ENCODE peak calls at places on chromosomes 6 and 20, in five cellular contexts. S is H54, P is body of pancreas, O is NB4, H is A549. W is an unnamed sample.

GRCh38 chr6:168968228-168968627 is 285.4 kb downstream of the THBS2 start:
- DNase-seq in S (no peak), P (peak; percentile 22), O (peak; percentile 25), H (no peak), W (no peak)

GRCh38 chr20:17921774-17922173 is 46.8 kb downstream of the SNX5 start:
- DNase-seq in S (no peak), P (no peak), O (no peak), H (no peak), W (no peak)

GRCh38 chr6:34064675-34065074 is 81.2 kb downstream of the GRM4 start:
- DNase-seq in S (no peak), P (no peak), O (no peak), H (no peak), W (no peak)

GRCh38 chr6:30163090-30163917 is at the start of gene TRIM15:
- DNase-seq in S (no peak), P (no peak), O (no peak), H (no peak), W (no peak)

GRCh38 chr6:53512631-53513030 is 32.3 kb downstream of the GCLC start:
- DNase-seq in S (no peak), P (no peak), O (no peak), H (no peak), W (no peak)

GRCh38 chr6:24391208-24391607 is 11.5 kb upstream of the MRS2 start:
- DNase-seq in S (no peak), P (no peak), O (no peak), H (no peak), W (no peak)

GRCh38 chr6:161128680-161129196 is 137.2 kb downstream of the MAP3K4 start:
- DNase-seq in S (no peak), P (no peak), O (no peak), H (peak; percentile 45), W (no peak)

GRCh38 chr6:403659-404655 is 12.4 kb downstream of the IRF4 start:
- DNase-seq in S (no peak), P (no peak), O (no peak), H (no peak), W (no peak)

GRCh38 chr20:34979366-34980153 is 23.9 kb downstream of the MYH7B start:
- DNase-seq in S (no peak), P (no peak), O (no peak), H (no peak), W (peak; percentile 30)

GRCh38 chr6:25934735-25935313 is 4.3 kb upstream of the SLC17A2 start:
- DNase-seq in S (no peak), P (no peak), O (no peak), H (no peak), W (no peak)

GRCh38 chr6:41706876-41707564 is 28.4 kb downstream of the TFEB start:
- DNase-seq in S (no peak), P (no peak), O (peak; percentile 64), H (no peak), W (no peak)

GRCh38 chr6:2467929-2468600 is 222.7 kb upstream of the GMDS start:
- DNase-seq in S (no peak), P (no peak), O (no peak), H (no peak), W (no peak)

GRCh38 chr20:19699132-19699971 is 58.7 kb upstream of the RIN2 start:
- DNase-seq in S (peak; percentile 55), P (no peak), O (no peak), H (peak; percentile 38), W (no peak)

GRCh38 chr6:35687658-35688604 is 784 bp downstream of the FKBP5 start:
- DNase-seq in S (peak; percentile 46), P (peak; percentile 80), O (peak; percentile 81), H (peak; percentile 55), W (peak; percentile 84)

GRCh38 chr20:61251529-61252393 is at the start of gene CDH4:
- DNase-seq in S (peak; percentile 78), P (peak; percentile 38), O (no peak), H (peak; percentile 45), W (no peak)

DNA sequence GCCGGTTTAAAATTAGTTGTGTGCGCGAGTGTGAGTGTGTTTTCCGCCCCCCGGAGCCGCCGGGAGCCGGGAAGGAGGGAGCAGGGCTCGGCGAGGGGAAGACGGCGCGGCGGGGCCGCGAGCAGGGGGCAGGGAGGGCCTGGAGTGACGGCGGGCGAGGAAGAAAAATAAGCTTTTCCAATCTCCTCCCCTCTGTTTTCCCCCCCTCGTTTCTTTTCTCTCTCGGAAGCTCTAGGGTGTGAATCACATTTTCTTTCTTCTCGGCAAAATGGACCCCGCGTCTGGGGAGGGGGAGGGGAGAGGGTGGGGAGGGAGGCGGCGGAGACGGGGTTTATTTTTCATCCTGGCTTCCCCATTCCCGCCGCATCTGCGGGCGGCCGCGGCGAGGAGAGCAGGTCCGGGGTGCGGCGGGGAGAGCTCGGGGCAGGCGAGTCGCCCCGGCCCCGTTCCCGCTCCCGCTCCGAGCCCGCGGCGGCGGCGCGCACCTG is 881 bp downstream of the BICRAL start:
- DNase-seq in S (peak; percentile 82), P (peak; percentile 76), O (peak; percentile 91), H (peak; percentile 82), W (peak; percentile 87)
- TF ChIP-seq POLR2A in S (no peak), P (peak; percentile 92), O (peak; percentile 33), H (peak; percentile 22), W (no peak)

GRCh38 chr6:46921731-46922130 is at the start of gene ADGRF5:
- DNase-seq in S (no peak), P (no peak), O (no peak), H (no peak), W (no peak)
- TF ChIP-seq POLR2A in S (no peak), P (no peak), O (no peak), H (no peak), W (no peak)

GRCh38 chr6:45445749-45446454 is 68.2 kb upstream of the SUPT3H start:
- DNase-seq in S (peak; percentile 61), P (peak; percentile 64), O (peak; percentile 99), H (peak; percentile 93), W (peak; percentile 79)
- TF ChIP-seq POLR2A in S (no peak), P (no peak), O (peak; percentile 24), H (no peak), W (no peak)

GRCh38 chr6:139625998-139626975 is 251.8 kb upstream of the CITED2 start:
- DNase-seq in S (no peak), P (no peak), O (peak; percentile 98), H (no peak), W (peak; percentile 30)
- TF ChIP-seq POLR2A in S (no peak), P (no peak), O (peak; percentile 29), H (no peak), W (no peak)

GRCh38 chr20:49278036-49278816 is at the start of gene ZNFX1:
- DNase-seq in S (peak; percentile 88), P (peak; percentile 100), O (peak; percentile 99), H (peak; percentile 98), W (peak; percentile 99)
- TF ChIP-seq POLR2A in S (peak; percentile 100), P (peak; percentile 100), O (peak; percentile 100), H (peak; percentile 100), W (peak; percentile 100)

GRCh38 chr6:158805698-158806373 is 13.3 kb downstream of the EZR start:
- DNase-seq in S (no peak), P (no peak), O (peak; percentile 36), H (no peak), W (peak; percentile 26)
- TF ChIP-seq POLR2A in S (no peak), P (no peak), O (no peak), H (no peak), W (no peak)

W was measured in erythroblast.